ENCODE peak calls at places on chromosome 12, in six cellular contexts. V is astrocyte of the hippocampus; B is GM10248; U is right cardiac atrium; D is fibroblast of gingiva; P is stimulated activated naive CD4-positive, alpha-beta T cell. Z is an unnamed sample.

GRCh38 chr12:65741662-65742480 is 82.4 kb upstream of the HMGA2 start:
- DNase-seq in V (peak), B (peak), U (peak), D (peak), P (no peak), Z (no peak)

GRCh38 chr12:105538880-105539279 is 208.4 kb downstream of the C12orf75 start:
- DNase-seq in V (peak), B (no peak), U (no peak), D (no peak), P (no peak), Z (no peak)

GRCh38 chr12:47394070-47394469 is 311.8 kb downstream of the RPAP3 start:
- DNase-seq in V (peak), B (no peak), U (no peak), D (no peak), P (no peak), Z (no peak)

GRCh38 chr12:33757701-33758100 is 264.6 kb upstream of the ALG10 start:
- DNase-seq in V (no peak), B (no peak), U (no peak), D (no peak), P (no peak), Z (no peak)

GRCh38 chr12:25518512-25518911 is 34.6 kb downstream of the LMNTD1 start:
- DNase-seq in V (peak), B (no peak), U (no peak), D (peak), P (no peak), Z (no peak)

GRCh38 chr12:102063066-102063465 is 1.3 kb upstream of the WASHC3 start:
- DNase-seq in V (no peak), B (no peak), U (no peak), D (no peak), P (no peak), Z (no peak)

GRCh38 chr12:86774841-86775386 is 518.7 kb upstream of the MGAT4C start:
- DNase-seq in V (peak), B (no peak), U (no peak), D (peak), P (no peak), Z (no peak)

GRCh38 chr12:93634416-93634815 is 42.8 kb upstream of the CRADD start:
- DNase-seq in V (no peak), B (no peak), U (no peak), D (peak), P (no peak), Z (no peak)

GRCh38 chr12:79512068-79512467 is 178.7 kb downstream of the PAWR start:
- DNase-seq in V (no peak), B (no peak), U (no peak), D (no peak), P (no peak), Z (no peak)

GRCh38 chr12:51023625-51024395 is 2.4 kb downstream of the SLC11A2 start:
- DNase-seq in V (no peak), B (no peak), U (no peak), D (no peak), P (no peak), Z (no peak)

GRCh38 chr12:89245090-89245489 is 107.2 kb downstream of the DUSP6 start:
- DNase-seq in V (peak), B (no peak), U (no peak), D (peak), P (peak), Z (no peak)

GRCh38 chr12:1993341-1993740 is 10.9 kb downstream of the DCP1B start:
- DNase-seq in V (peak), B (no peak), U (no peak), D (peak), P (no peak), Z (no peak)

Z was measured in Right ventricle myocardium superior.